ENCODE peak calls at places on chromosome 9, in five cellular contexts. N is Panc1; S is CD8-positive, alpha-beta T cell; B is A549; C is ovary. O is an unnamed sample.

GRCh38 chr9:70901741-70902140 is 219.7 kb downstream of the TRPM3 start:
- DNase-seq in C (no peak), B (no peak), S (no peak), N (no peak), O (no peak)

GRCh38 chr9:79799691-79800345 is 228.1 kb downstream of the TLE4 start:
- DNase-seq in S (no peak), B (no peak), N (no peak), C (no peak), O (no peak)

GRCh38 chr9:109107402-109108240 is 12.1 kb downstream of the TMEM245 start:
- DNase-seq in B (peak; percentile 70), N (no peak), S (no peak), C (no peak), O (peak; percentile 58)

GRCh38 chr9:137057545-137057944 is 3.7 kb upstream of the ENTPD2 start:
- DNase-seq in S (no peak), N (no peak), C (no peak), B (no peak), O (no peak)

GRCh38 chr9:94140791-94141790 is 56.8 kb downstream of the PTPDC1 start:
- DNase-seq in S (no peak), N (no peak), B (no peak), C (no peak), O (peak; percentile 36)

GRCh38 chr9:71001780-71002386 is 119.5 kb downstream of the TRPM3 start:
- DNase-seq in N (peak; percentile 2), C (no peak), B (no peak), S (no peak), O (peak; percentile 23)

GRCh38 chr9:114291886-114292590 is 30.9 kb upstream of the ORM1 start:
- DNase-seq in N (no peak), B (no peak), C (peak; percentile 7), S (no peak), O (no peak)

GRCh38 chr9:117869287-117869686 is 165.1 kb downstream of the TLR4 start:
- DNase-seq in S (no peak), C (no peak), N (no peak), B (no peak), O (no peak)

GRCh38 chr9:71858812-71859211 is 52.2 kb downstream of the ABHD17B start:
- DNase-seq in B (no peak), C (no peak), S (no peak), N (no peak), O (no peak)

GRCh38 chr9:79196606-79197005 is 375.2 kb upstream of the TLE4 start:
- DNase-seq in B (no peak), N (no peak), C (no peak), S (no peak), O (peak; percentile 85)

GRCh38 chr9:89418882-89419641 is 78.9 kb downstream of the SEMA4D start:
- DNase-seq in N (no peak), B (no peak), S (peak; percentile 85), C (no peak), O (no peak)

GRCh38 chr9:21465859-21466518 is 16.1 kb downstream of the IFNE start:
- DNase-seq in N (peak; percentile 18), C (no peak), B (peak; percentile 56), S (no peak), O (peak; percentile 71)

GRCh38 chr9:104589611-104590010 is 9.6 kb downstream of the OR13C5 start:
- DNase-seq in S (no peak), B (no peak), C (no peak), N (no peak), O (peak; percentile 47)

GRCh38 chr9:103183569-103184191 is 188.5 kb downstream of the CYLC2 start:
- DNase-seq in S (no peak), N (no peak), C (peak; percentile 48), B (no peak), O (no peak)

GRCh38 chr9:120877276-120878034 is 467 bp upstream of the PHF19 start:
- DNase-seq in N (no peak), B (peak; percentile 83), C (peak; percentile 83), S (peak; percentile 84), O (peak; percentile 44)

GRCh38 chr9:135890190-135890861 is 17.0 kb downstream of the CAMSAP1 start:
- DNase-seq in B (no peak), N (no peak), C (no peak), S (no peak), O (no peak)

GRCh38 chr9:112203536-112203935 is 28.4 kb upstream of the SUSD1 start:
- DNase-seq in S (no peak), B (no peak), C (no peak), N (no peak), O (peak; percentile 72)

GRCh38 chr9:34139477-34140146 is 13.1 kb upstream of the DCAF12 start:
- DNase-seq in S (no peak), C (peak; percentile 63), B (peak; percentile 36), N (no peak), O (peak; percentile 89)

GRCh38 chr9:111330124-111330523 is at the start of gene OR2K2:
- DNase-seq in S (no peak), B (no peak), C (no peak), N (no peak), O (no peak)

GRCh38 chr9:84207443-84208032 is 133.0 kb downstream of the SLC28A3 start:
- DNase-seq in N (no peak), S (no peak), C (no peak), B (no peak), O (peak; percentile 90)

GRCh38 chr9:110432253-110432652 is 94.6 kb upstream of the TXNDC8 start:
- DNase-seq in S (no peak), N (no peak), C (no peak), B (no peak), O (peak; percentile 74)

GRCh38 chr9:81456431-81456970 is 232.8 kb downstream of the TLE1 start:
- DNase-seq in B (no peak), N (no peak), C (no peak), S (no peak), O (peak; percentile 54)

GRCh38 chr9:111731916-111732315 is 62.8 kb downstream of the SHOC1 start:
- DNase-seq in C (no peak), B (no peak), S (no peak), N (no peak), O (peak; percentile 72)

GRCh38 chr9:133608881-133609280 is 308 bp downstream of the FAM163B start:
- DNase-seq in N (no peak), S (no peak), B (no peak), C (no peak), O (no peak)

GRCh38 chr9:133609311-133610098 is at the start of gene FAM163B:
- DNase-seq in S (peak; percentile 58), B (peak; percentile 15), C (peak; percentile 69), N (no peak), O (peak; percentile 5)

GRCh38 chr9:133607381-133607780 is 1.8 kb downstream of the FAM163B start:
- DNase-seq in B (no peak), S (no peak), C (no peak), N (no peak), O (no peak)

GRCh38 chr9:133607976-133608375 is 1.2 kb downstream of the FAM163B start:
- DNase-seq in N (no peak), B (no peak), S (no peak), C (no peak), O (no peak)

DNA sequence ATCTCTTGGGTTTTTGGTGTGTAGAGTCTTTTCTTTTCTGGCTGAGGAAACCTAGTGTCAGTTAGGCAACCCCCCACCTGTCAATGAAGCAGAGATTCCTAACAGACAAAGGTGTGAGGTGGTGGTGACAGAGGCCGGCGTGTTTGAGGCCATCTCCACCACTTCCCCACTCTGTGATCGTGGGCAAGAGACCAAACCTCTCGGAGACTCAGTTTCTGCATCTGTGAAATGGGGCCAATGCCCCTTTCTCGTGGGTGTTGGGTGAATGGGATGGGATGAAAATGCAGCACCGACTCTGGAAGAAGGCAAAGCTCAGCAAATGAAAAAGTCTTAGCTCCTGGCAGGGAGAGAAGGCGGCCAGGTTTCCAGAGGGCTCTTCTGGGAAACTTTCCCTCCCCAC is 807 bp downstream of the FAM163B start:
- DNase-seq in B (no peak), C (no peak), N (no peak), S (no peak), O (no peak)
- H3K4me3 ChIP-seq in B (no peak overlapping the region), C (no peak overlapping the region), N (no peak overlapping the region), S (no peak overlapping the region), O (no peak overlapping the region)

GRCh38 chr9:95735701-95736100 is 139.8 kb upstream of the ERCC6L2 start:
- DNase-seq in S (no peak), B (no peak), N (no peak), C (no peak), O (no peak)

GRCh38 chr9:95736891-95737522 is 138.5 kb upstream of the ERCC6L2 start:
- DNase-seq in S (no peak), N (no peak), B (no peak), C (no peak), O (no peak)

GRCh38 chr9:95733687-95734659 is 141.5 kb upstream of the ERCC6L2 start:
- DNase-seq in N (no peak), C (no peak), S (no peak), B (no peak), O (no peak)

GRCh38 chr9:95738438-95738837 is 137.1 kb upstream of the ERCC6L2 start:
- DNase-seq in B (no peak), N (no peak), S (no peak), C (no peak), O (no peak)

GRCh38 chr9:95736370-95736769 is 139.1 kb upstream of the ERCC6L2 start:
- DNase-seq in B (peak; percentile 16), S (no peak), N (no peak), C (no peak), O (no peak)
- TF ChIP-seq CTCF in B (peak; percentile 13), S (no peak), N (peak; percentile 64), C (no peak), O (peak; percentile 51)

GRCh38 chr9:68705636-68706578 is 867 bp downstream of the PIP5K1B start:
- DNase-seq in S (no peak), N (no peak), C (no peak), B (peak; percentile 4), O (no peak)

GRCh38 chr9:68703672-68704071 is 1.4 kb upstream of the PIP5K1B start:
- DNase-seq in C (no peak), S (no peak), N (no peak), B (no peak), O (no peak)

GRCh38 chr9:68706579-68707201 is 1.6 kb downstream of the PIP5K1B start:
- DNase-seq in N (no peak), B (no peak), C (no peak), S (no peak), O (no peak)

GRCh38 chr9:68704498-68704803 is 589 bp upstream of the PIP5K1B start:
- DNase-seq in C (no peak), S (no peak), N (no peak), B (no peak), O (no peak)

GRCh38 chr9:68704804-68705635 is at the start of gene PIP5K1B:
- DNase-seq in B (peak; percentile 17), N (no peak), C (no peak), S (no peak), O (peak; percentile 34)
- H3K4me3 ChIP-seq in B (peak within 1 kb of the TSS; percentile 62), N (peak within 1 kb of the TSS; percentile 40), C (peak within 1 kb of the TSS; percentile 55), S (peak within 1 kb of the TSS; percentile 14), O (peak within 1 kb of the TSS; percentile 39)

DNA sequence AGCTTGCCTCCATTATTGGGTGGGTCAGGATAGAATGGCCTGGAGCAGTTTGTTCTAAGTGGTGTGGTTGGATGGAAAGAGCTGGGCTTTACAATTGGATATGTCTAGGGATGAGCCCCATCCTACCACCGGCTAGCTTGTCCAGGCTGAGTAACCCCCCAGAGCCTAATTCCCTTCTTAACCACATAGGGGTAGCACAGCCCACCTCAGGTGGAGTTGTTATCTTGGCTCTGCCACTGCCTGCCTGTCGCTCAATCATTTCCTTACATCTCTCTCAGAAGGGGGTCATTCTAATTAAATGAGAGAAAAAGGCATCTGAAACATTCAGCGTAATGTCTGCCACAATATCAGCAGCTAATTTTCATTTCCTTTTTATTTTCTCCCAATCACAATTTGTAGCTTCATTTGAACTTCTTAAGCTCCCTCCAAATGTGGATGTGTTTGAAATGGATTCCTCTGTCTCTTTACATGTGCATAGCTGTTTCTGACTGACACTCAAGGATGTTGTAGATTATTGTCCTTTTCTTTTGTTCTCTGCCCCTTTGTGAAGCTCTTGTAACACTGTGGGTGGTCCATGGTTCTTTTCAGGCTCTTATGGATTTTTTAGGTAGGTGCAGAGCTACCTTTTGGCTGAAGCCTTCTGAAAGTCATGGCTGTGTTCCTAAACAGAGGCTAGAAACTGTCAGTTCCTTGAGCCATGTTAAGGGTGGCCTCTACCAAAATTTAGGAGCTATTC is 383.1 kb upstream of the KLF4 start:
- DNase-seq in N (no peak), C (no peak), S (no peak), B (no peak), O (no peak)
- TF ChIP-seq CTCF in N (no peak), C (no peak), S (no peak), B (no peak), O (no peak)

O was measured in AG10803.